ENCODE peak calls at places on chromosomes 7 and 10, in four cellular contexts. T is foreskin melanocyte, W is NCI-H2171, E is H54. S is an unnamed sample.

GRCh38 chr10:121340176-121340850 is 257.9 kb downstream of the FGFR2 start:
- DNase-seq in E (no peak), W (no peak), T (no peak), S (no peak)

GRCh38 chr10:57218382-57218781 is 857.3 kb upstream of the ZWINT start:
- DNase-seq in W (no peak), T (no peak), E (no peak), S (no peak)

GRCh38 chr7:27157717-27158431 is 1.4 kb upstream of the HOXA7 start:
- DNase-seq in W (no peak), E (no peak), T (no peak), S (no peak)

GRCh38 chr7:92633211-92633906 is 43.2 kb upstream of the FAM133B start:
- DNase-seq in W (no peak), T (peak), E (no peak), S (peak)

GRCh38 chr7:134083766-134084487 is 43.2 kb upstream of the LRGUK start:
- DNase-seq in E (peak), T (no peak), W (no peak), S (no peak)

GRCh38 chr7:5701085-5701914 is 80.2 kb downstream of the RNF216 start:
- DNase-seq in T (no peak), E (no peak), W (no peak), S (no peak)

GRCh38 chr10:112362833-112363232 is 11.1 kb upstream of the ACSL5 start:
- DNase-seq in T (no peak), E (no peak), W (no peak), S (no peak)

GRCh38 chr7:47827886-47828285 is 120.4 kb downstream of the PKD1L1 start:
- DNase-seq in T (no peak), E (no peak), W (no peak), S (no peak)

GRCh38 chr7:105461518-105461917 is 60.6 kb downstream of the PUS7 start:
- DNase-seq in E (no peak), W (no peak), T (no peak), S (no peak)

GRCh38 chr10:29610876-29611647 is 23.7 kb downstream of the SVIL start:
- DNase-seq in T (no peak), E (no peak), W (no peak), S (no peak)

GRCh38 chr7:28018446-28018845 is 162.1 kb downstream of the JAZF1 start:
- DNase-seq in T (no peak), W (no peak), E (no peak), S (no peak)

GRCh38 chr10:70523549-70523948 is 45.0 kb downstream of the PALD1 start:
- DNase-seq in T (no peak), W (no peak), E (no peak), S (no peak)

GRCh38 chr10:29140991-29141390 is 147.9 kb upstream of the LYZL1 start:
- DNase-seq in E (peak), T (no peak), W (no peak), S (no peak)

GRCh38 chr10:102072867-102073527 is 7.8 kb downstream of the HPS6 start:
- DNase-seq in E (peak), T (peak), W (peak), S (peak)

GRCh38 chr10:30041394-30042105 is 17.8 kb downstream of the JCAD start:
- DNase-seq in T (no peak), W (no peak), E (no peak), S (no peak)

GRCh38 chr7:5421626-5422323 is 1.9 kb downstream of the TNRC18 start:
- DNase-seq in T (peak), W (no peak), E (no peak), S (no peak)

GRCh38 chr10:34181545-34182300 is 633.4 kb downstream of the PARD3 start:
- DNase-seq in E (no peak), T (no peak), W (no peak), S (no peak)

GRCh38 chr10:69704231-69704630 is 74.2 kb downstream of the FAM241B start:
- DNase-seq in T (no peak), E (no peak), W (no peak), S (no peak)

GRCh38 chr10:13684813-13685511 is 98.2 kb downstream of the PRPF18 start:
- DNase-seq in T (no peak), W (no peak), E (no peak), S (no peak)

GRCh38 chr7:118264836-118265235 is 40.3 kb downstream of the ANKRD7 start:
- DNase-seq in E (no peak), W (no peak), T (no peak), S (no peak)

GRCh38 chr10:92972066-92972870 is 88.3 kb upstream of the CYP26C1 start:
- DNase-seq in T (peak), E (peak), W (no peak), S (peak)

GRCh38 chr7:107563072-107563760 is 504 bp downstream of the COG5 start:
- DNase-seq in T (no peak), E (peak), W (no peak), S (peak)

GRCh38 chr10:80459047-80459865 is 5.1 kb downstream of the TSPAN14 start:
- DNase-seq in T (peak), E (peak), W (no peak), S (no peak)